ENCODE peak calls at places on chromosomes 1 and 21, in eight cellular contexts. A is stimulated activated CD4-positive, alpha-beta T cell treated with anti-CD3 and anti-CD28 coated beads, Interleukin-2, amount 100 ng/mL, for 24 hours; I is body of pancreas; N is KG1; L is activated T-cell treated with anti-CD3 and anti-CD28 coated beads for 48 hours; Z is stimulated activated CD8-positive, alpha-beta memory T cell treated with anti-CD3 and anti-CD28 coated beads, Interleukin-7, amount 100 ng/mL, for 1 hour; V is PC-9; M is NCI-H1694. Q is an unnamed sample.

GRCh38 chr21:28196981-28197380 is 795.7 kb downstream of the LTN1 start:
- DNase-seq in A (no peak), I (no peak), N (no peak), L (no peak), Z (no peak), V (no peak), M (no peak), Q (peak; percentile 62)

GRCh38 chr1:39544327-39544726 is 32.3 kb downstream of the PABPC4 start:
- DNase-seq in A (no peak), I (no peak), N (no peak), L (no peak), Z (no peak), V (no peak), M (no peak), Q (no peak)

GRCh38 chr1:205693421-205693991 is 13.2 kb upstream of the SLC45A3 start:
- DNase-seq in A (no peak), I (no peak), N (no peak), L (no peak), Z (no peak), V (no peak), M (no peak), Q (no peak)

GRCh38 chr21:37986751-37987399 is 70.6 kb upstream of the KCNJ6 start:
- DNase-seq in A (no peak), I (no peak), N (no peak), L (no peak), Z (no peak), V (peak; percentile 36), M (peak; percentile 97), Q (no peak)

GRCh38 chr1:79290927-79291474 is 284.5 kb upstream of the ADGRL4 start:
- DNase-seq in A (no peak), I (no peak), N (no peak), L (no peak), Z (no peak), V (no peak), M (no peak), Q (no peak)

GRCh38 chr1:15680131-15680530 is 4.0 kb upstream of the PLEKHM2 start:
- DNase-seq in A (no peak), I (no peak), N (no peak), L (no peak), Z (no peak), V (peak; percentile 59), M (no peak), Q (no peak)

GRCh38 chr21:30257773-30258172 is 25.0 kb downstream of the KRTAP24-1 start:
- DNase-seq in A (no peak), I (no peak), N (no peak), L (no peak), Z (no peak), V (no peak), M (peak; percentile 27), Q (no peak)

GRCh38 chr1:40389871-40390560 is 16.5 kb downstream of the SMAP2 start:
- DNase-seq in A (no peak), I (no peak), N (no peak), L (no peak), Z (no peak), V (no peak), M (no peak), Q (no peak)

GRCh38 chr1:89339039-89339438 is 24.8 kb upstream of the GBP6 start:
- DNase-seq in A (no peak), I (no peak), N (no peak), L (no peak), Z (no peak), V (no peak), M (no peak), Q (no peak)

GRCh38 chr1:94396356-94396755 is 21.8 kb upstream of the ABCD3 start:
- DNase-seq in A (no peak), I (no peak), N (no peak), L (no peak), Z (no peak), V (no peak), M (peak; percentile 11), Q (no peak)

GRCh38 chr1:71001627-71002026 is 46.0 kb downstream of the PTGER3 start:
- DNase-seq in A (no peak), I (no peak), N (no peak), L (no peak), Z (no peak), V (no peak), M (no peak), Q (no peak)

GRCh38 chr1:117146570-117147340 is 25.2 kb upstream of the TRIM45 start:
- DNase-seq in A (no peak), I (peak; percentile 15), N (no peak), L (no peak), Z (no peak), V (peak; percentile 99), M (no peak), Q (no peak)

GRCh38 chr1:30658014-30658336 is 65.4 kb downstream of the MATN1 start:
- DNase-seq in A (no peak), I (no peak), N (no peak), L (no peak), Z (no peak), V (no peak), M (no peak), Q (no peak)

GRCh38 chr1:8604041-8604942 is 213.1 kb downstream of the RERE start:
- DNase-seq in A (peak; percentile 51), I (no peak), N (no peak), L (peak; percentile 9), Z (no peak), V (no peak), M (no peak), Q (peak; percentile 95)

GRCh38 chr21:18023099-18023498 is 203.9 kb upstream of the C21orf91 start:
- DNase-seq in A (no peak), I (no peak), N (no peak), L (no peak), Z (no peak), V (no peak), M (no peak), Q (no peak)

GRCh38 chr1:23745515-23745914 is 2.2 kb downstream of the ELOA start:
- DNase-seq in A (no peak), I (peak; percentile 69), N (no peak), L (no peak), Z (no peak), V (no peak), M (peak; percentile 14), Q (no peak)

GRCh38 chr21:41458121-41458520 is 32.1 kb downstream of the MX1 start:
- DNase-seq in A (no peak), I (no peak), N (no peak), L (no peak), Z (no peak), V (no peak), M (no peak), Q (no peak)

GRCh38 chr1:72557446-72558049 is 275.2 kb upstream of the NEGR1 start:
- DNase-seq in A (no peak), I (no peak), N (no peak), L (no peak), Z (no peak), V (no peak), M (no peak), Q (no peak)

GRCh38 chr1:2611621-2612437 is 21.0 kb downstream of the MMEL1 start:
- DNase-seq in A (no peak), I (no peak), N (no peak), L (no peak), Z (no peak), V (no peak), M (no peak), Q (no peak)

GRCh38 chr21:31108969-31109368 is 70.7 kb upstream of the KRTAP19-8 start:
- DNase-seq in A (no peak), I (no peak), N (no peak), L (no peak), Z (no peak), V (no peak), M (peak; percentile 27), Q (no peak)

GRCh38 chr1:198531891-198532290 is 8.6 kb downstream of the ATP6V1G3 start:
- DNase-seq in A (no peak), I (no peak), N (no peak), L (no peak), Z (no peak), V (no peak), M (peak; percentile 24), Q (no peak)

GRCh38 chr1:53049574-53049967 is 12.4 kb upstream of the PODN start:
- DNase-seq in A (no peak), I (no peak), N (no peak), L (no peak), Z (no peak), V (no peak), M (no peak), Q (no peak)

GRCh38 chr1:23796466-23797271 is 3.9 kb downstream of the GALE start:
- DNase-seq in A (no peak), I (peak; percentile 32), N (no peak), L (no peak), Z (no peak), V (no peak), M (no peak), Q (no peak)

GRCh38 chr1:176479920-176480319 is 16.9 kb downstream of the PAPPA2 start:
- DNase-seq in A (no peak), I (no peak), N (no peak), L (no peak), Z (no peak), V (no peak), M (no peak), Q (no peak)

GRCh38 chr1:193558491-193559028 is 372.1 kb upstream of the B3GALT2 start:
- DNase-seq in A (no peak), I (no peak), N (peak; percentile 26), L (no peak), Z (no peak), V (no peak), M (no peak), Q (no peak)

GRCh38 chr1:164622057-164622840 is 63.3 kb downstream of the PBX1 start:
- DNase-seq in A (no peak), I (no peak), N (no peak), L (no peak), Z (no peak), V (no peak), M (no peak), Q (no peak)

GRCh38 chr1:168507271-168507670 is 36.5 kb downstream of the XCL2 start:
- DNase-seq in A (no peak), I (peak; percentile 22), N (no peak), L (no peak), Z (no peak), V (no peak), M (no peak), Q (no peak)

GRCh38 chr1:12052008-12052573 is 11.0 kb upstream of the TNFRSF8 start:
- DNase-seq in A (peak; percentile 42), I (no peak), N (no peak), L (peak; percentile 37), Z (no peak), V (peak; percentile 73), M (no peak), Q (no peak)